ENCODE peak calls at places on chromosomes 2 and 18, in nine cellular contexts. One of them, this sample, is unnamed.
A peak's percentile ranks its signal among the peaks of the same experiment; 100 is the strongest.

GRCh38 chr2:233705911-233706506 is 6.7 kb upstream of the UGT1A5 start:
- DNase-seq in T-helper 1 cell: no peak
- DNase-seq in BJ: no peak
- DNase-seq in upper lobe of left lung: peak; percentile 51
- DNase-seq in erythroblast: no peak
- DNase-seq in activated T-cell treated with anti-CD3 and anti-CD28 coated beads for 48 hours: no peak
- DNase-seq in brain microvascular endothelial cell: no peak
- DNase-seq in activated CD4-positive, alpha-beta memory T cell treated with anti-CD3 and anti-CD28 coated beads for 36 hours: no peak
- DNase-seq in transverse colon: peak; percentile 52
- DNase-seq in this sample: peak; percentile 94

GRCh38 chr2:52611757-52612156 is 1155.8 kb upstream of the CHAC2 start:
- DNase-seq in upper lobe of left lung: no peak
- DNase-seq in transverse colon: no peak
- DNase-seq in BJ: no peak
- DNase-seq in brain microvascular endothelial cell: no peak
- DNase-seq in T-helper 1 cell: no peak
- DNase-seq in erythroblast: no peak
- DNase-seq in activated T-cell treated with anti-CD3 and anti-CD28 coated beads for 48 hours: no peak
- DNase-seq in activated CD4-positive, alpha-beta memory T cell treated with anti-CD3 and anti-CD28 coated beads for 36 hours: no peak
- DNase-seq in this sample: no peak

GRCh38 chr2:164913011-164913410 is 42.3 kb downstream of the SLC38A11 start:
- DNase-seq in erythroblast: no peak
- DNase-seq in transverse colon: no peak
- DNase-seq in BJ: no peak
- DNase-seq in activated CD4-positive, alpha-beta memory T cell treated with anti-CD3 and anti-CD28 coated beads for 36 hours: no peak
- DNase-seq in brain microvascular endothelial cell: no peak
- DNase-seq in activated T-cell treated with anti-CD3 and anti-CD28 coated beads for 48 hours: no peak
- DNase-seq in T-helper 1 cell: no peak
- DNase-seq in upper lobe of left lung: no peak
- DNase-seq in this sample: no peak

GRCh38 chr2:161796192-161796591 is 172.0 kb downstream of the SLC4A10 start:
- DNase-seq in brain microvascular endothelial cell: no peak
- DNase-seq in erythroblast: no peak
- DNase-seq in activated CD4-positive, alpha-beta memory T cell treated with anti-CD3 and anti-CD28 coated beads for 36 hours: no peak
- DNase-seq in transverse colon: no peak
- DNase-seq in upper lobe of left lung: peak; percentile 56
- DNase-seq in BJ: no peak
- DNase-seq in T-helper 1 cell: no peak
- DNase-seq in activated T-cell treated with anti-CD3 and anti-CD28 coated beads for 48 hours: no peak
- DNase-seq in this sample: no peak

GRCh38 chr18:28905509-28905908 is 728.6 kb upstream of the CDH2 start:
- DNase-seq in activated CD4-positive, alpha-beta memory T cell treated with anti-CD3 and anti-CD28 coated beads for 36 hours: no peak
- DNase-seq in transverse colon: no peak
- DNase-seq in upper lobe of left lung: no peak
- DNase-seq in activated T-cell treated with anti-CD3 and anti-CD28 coated beads for 48 hours: no peak
- DNase-seq in brain microvascular endothelial cell: peak; percentile 29
- DNase-seq in T-helper 1 cell: no peak
- DNase-seq in BJ: no peak
- DNase-seq in erythroblast: no peak
- DNase-seq in this sample: peak; percentile 53

GRCh38 chr2:26471766-26472706 is 5.9 kb downstream of the OTOF start:
- DNase-seq in T-helper 1 cell: no peak
- DNase-seq in BJ: no peak
- DNase-seq in transverse colon: no peak
- DNase-seq in activated T-cell treated with anti-CD3 and anti-CD28 coated beads for 48 hours: no peak
- DNase-seq in activated CD4-positive, alpha-beta memory T cell treated with anti-CD3 and anti-CD28 coated beads for 36 hours: no peak
- DNase-seq in upper lobe of left lung: no peak
- DNase-seq in brain microvascular endothelial cell: no peak
- DNase-seq in erythroblast: no peak
- DNase-seq in this sample: no peak

GRCh38 chr2:88933980-88934379 is 242.5 kb downstream of the RPIA start:
- DNase-seq in upper lobe of left lung: no peak
- DNase-seq in activated T-cell treated with anti-CD3 and anti-CD28 coated beads for 48 hours: no peak
- DNase-seq in brain microvascular endothelial cell: peak; percentile 12
- DNase-seq in activated CD4-positive, alpha-beta memory T cell treated with anti-CD3 and anti-CD28 coated beads for 36 hours: no peak
- DNase-seq in BJ: no peak
- DNase-seq in erythroblast: peak; percentile 1
- DNase-seq in T-helper 1 cell: no peak
- DNase-seq in transverse colon: no peak
- DNase-seq in this sample: no peak

GRCh38 chr2:287471-287885 is 413 bp downstream of the ALKAL2 start:
- DNase-seq in upper lobe of left lung: no peak
- DNase-seq in brain microvascular endothelial cell: no peak
- DNase-seq in activated CD4-positive, alpha-beta memory T cell treated with anti-CD3 and anti-CD28 coated beads for 36 hours: no peak
- DNase-seq in transverse colon: peak; percentile 27
- DNase-seq in activated T-cell treated with anti-CD3 and anti-CD28 coated beads for 48 hours: no peak
- DNase-seq in BJ: no peak
- DNase-seq in erythroblast: peak; percentile 4
- DNase-seq in T-helper 1 cell: no peak
- DNase-seq in this sample: no peak

GRCh38 chr2:43798300-43798699 is 24.5 kb downstream of the DYNC2LI1 start:
- DNase-seq in brain microvascular endothelial cell: no peak
- DNase-seq in transverse colon: no peak
- DNase-seq in BJ: no peak
- DNase-seq in T-helper 1 cell: no peak
- DNase-seq in activated T-cell treated with anti-CD3 and anti-CD28 coated beads for 48 hours: no peak
- DNase-seq in upper lobe of left lung: no peak
- DNase-seq in erythroblast: no peak
- DNase-seq in activated CD4-positive, alpha-beta memory T cell treated with anti-CD3 and anti-CD28 coated beads for 36 hours: no peak
- DNase-seq in this sample: no peak

GRCh38 chr18:69626643-69627242 is 226.1 kb downstream of the DOK6 start:
- DNase-seq in transverse colon: no peak
- DNase-seq in T-helper 1 cell: no peak
- DNase-seq in activated T-cell treated with anti-CD3 and anti-CD28 coated beads for 48 hours: no peak
- DNase-seq in erythroblast: no peak
- DNase-seq in brain microvascular endothelial cell: no peak
- DNase-seq in activated CD4-positive, alpha-beta memory T cell treated with anti-CD3 and anti-CD28 coated beads for 36 hours: no peak
- DNase-seq in upper lobe of left lung: no peak
- DNase-seq in BJ: no peak
- DNase-seq in this sample: no peak

GRCh38 chr2:122748552-122749011 is 993.1 kb downstream of the TSN start:
- DNase-seq in activated CD4-positive, alpha-beta memory T cell treated with anti-CD3 and anti-CD28 coated beads for 36 hours: no peak
- DNase-seq in BJ: no peak
- DNase-seq in activated T-cell treated with anti-CD3 and anti-CD28 coated beads for 48 hours: no peak
- DNase-seq in transverse colon: no peak
- DNase-seq in erythroblast: no peak
- DNase-seq in brain microvascular endothelial cell: peak; percentile 86
- DNase-seq in upper lobe of left lung: no peak
- DNase-seq in T-helper 1 cell: no peak
- DNase-seq in this sample: peak; percentile 40

GRCh38 chr2:223306371-223306770 is 254.4 kb downstream of the KCNE4 start:
- DNase-seq in BJ: no peak
- DNase-seq in activated CD4-positive, alpha-beta memory T cell treated with anti-CD3 and anti-CD28 coated beads for 36 hours: no peak
- DNase-seq in erythroblast: no peak
- DNase-seq in activated T-cell treated with anti-CD3 and anti-CD28 coated beads for 48 hours: no peak
- DNase-seq in brain microvascular endothelial cell: peak; percentile 47
- DNase-seq in T-helper 1 cell: no peak
- DNase-seq in upper lobe of left lung: no peak
- DNase-seq in transverse colon: no peak
- DNase-seq in this sample: peak; percentile 33

GRCh38 chr18:80009661-80010550 is 21.5 kb upstream of the TXNL4A start:
- DNase-seq in transverse colon: peak; percentile 62
- DNase-seq in brain microvascular endothelial cell: peak; percentile 93
- DNase-seq in upper lobe of left lung: peak; percentile 29
- DNase-seq in BJ: peak; percentile 87
- DNase-seq in activated T-cell treated with anti-CD3 and anti-CD28 coated beads for 48 hours: no peak
- DNase-seq in activated CD4-positive, alpha-beta memory T cell treated with anti-CD3 and anti-CD28 coated beads for 36 hours: no peak
- DNase-seq in erythroblast: peak; percentile 25
- DNase-seq in T-helper 1 cell: no peak
- DNase-seq in this sample: peak; percentile 94

GRCh38 chr2:109513749-109514588 is 99.8 kb downstream of the SEPTIN10 start:
- DNase-seq in T-helper 1 cell: no peak
- DNase-seq in activated CD4-positive, alpha-beta memory T cell treated with anti-CD3 and anti-CD28 coated beads for 36 hours: peak; percentile 69
- DNase-seq in upper lobe of left lung: peak; percentile 39
- DNase-seq in brain microvascular endothelial cell: peak; percentile 86
- DNase-seq in transverse colon: peak; percentile 26
- DNase-seq in erythroblast: no peak
- DNase-seq in activated T-cell treated with anti-CD3 and anti-CD28 coated beads for 48 hours: peak; percentile 11
- DNase-seq in BJ: peak; percentile 86
- DNase-seq in this sample: no peak

GRCh38 chr2:128291161-128291843 is 27.4 kb downstream of the HS6ST1 start:
- DNase-seq in upper lobe of left lung: no peak
- DNase-seq in activated T-cell treated with anti-CD3 and anti-CD28 coated beads for 48 hours: no peak
- DNase-seq in BJ: no peak
- DNase-seq in erythroblast: no peak
- DNase-seq in transverse colon: no peak
- DNase-seq in activated CD4-positive, alpha-beta memory T cell treated with anti-CD3 and anti-CD28 coated beads for 36 hours: no peak
- DNase-seq in brain microvascular endothelial cell: no peak
- DNase-seq in T-helper 1 cell: no peak
- DNase-seq in this sample: no peak

GRCh38 chr2:217248312-217248935 is 388.6 kb upstream of the TNP1 start:
- DNase-seq in transverse colon: peak; percentile 50
- DNase-seq in activated T-cell treated with anti-CD3 and anti-CD28 coated beads for 48 hours: no peak
- DNase-seq in upper lobe of left lung: no peak
- DNase-seq in activated CD4-positive, alpha-beta memory T cell treated with anti-CD3 and anti-CD28 coated beads for 36 hours: no peak
- DNase-seq in erythroblast: no peak
- DNase-seq in brain microvascular endothelial cell: no peak
- DNase-seq in T-helper 1 cell: no peak
- DNase-seq in BJ: no peak
- DNase-seq in this sample: peak; percentile 77

GRCh38 chr2:240591226-240591625 is 4.7 kb downstream of the CAPN10 start:
- DNase-seq in activated T-cell treated with anti-CD3 and anti-CD28 coated beads for 48 hours: no peak
- DNase-seq in T-helper 1 cell: no peak
- DNase-seq in activated CD4-positive, alpha-beta memory T cell treated with anti-CD3 and anti-CD28 coated beads for 36 hours: no peak
- DNase-seq in upper lobe of left lung: no peak
- DNase-seq in transverse colon: no peak
- DNase-seq in erythroblast: no peak
- DNase-seq in brain microvascular endothelial cell: no peak
- DNase-seq in BJ: no peak
- DNase-seq in this sample: no peak